ENCODE peak calls at places on chromosomes 11 and 22, in four cellular contexts. X is HepG2, J is neural progenitor cell, H is PC-3. N is an unnamed sample.

GRCh38 chr11:16184588-16184987 is 171.8 kb downstream of the SOX6 start:
- DNase-seq in H (peak; percentile 60), X (peak; percentile 94), J (no peak), N (peak; percentile 52)

GRCh38 chr11:18701614-18702216 is 3.1 kb downstream of the TMEM86A start:
- DNase-seq in H (no peak), J (no peak), X (no peak), N (no peak)

GRCh38 chr11:61697764-61698163 is 17.6 kb downstream of the DAGLA start:
- DNase-seq in H (no peak), J (no peak), X (no peak), N (no peak)

GRCh38 chr11:12762283-12762682 is 88.1 kb downstream of the TEAD1 start:
- DNase-seq in H (no peak), J (no peak), X (peak; percentile 40), N (no peak)

GRCh38 chr22:48491451-48491941 is 1336.2 kb downstream of the BRD1 start:
- DNase-seq in J (peak; percentile 47), H (no peak), X (no peak), N (peak; percentile 72)

GRCh38 chr11:61890536-61891330 is 612 bp downstream of the FADS3 start:
- DNase-seq in H (peak; percentile 76), J (peak; percentile 71), X (peak; percentile 56), N (peak; percentile 80)

GRCh38 chr22:26550498-26551033 is 38.3 kb upstream of the TFIP11 start:
- DNase-seq in X (peak; percentile 17), J (peak; percentile 55), H (peak; percentile 3), N (peak; percentile 65)

GRCh38 chr11:19511066-19511412 is 201.6 kb upstream of the NAV2 start:
- DNase-seq in J (no peak), X (no peak), H (no peak), N (no peak)

GRCh38 chr11:69367211-69367964 is 73.4 kb downstream of the MYEOV start:
- DNase-seq in H (peak; percentile 77), J (no peak), X (no peak), N (peak; percentile 13)

GRCh38 chr22:45742866-45743450 is 71.3 kb downstream of the ATXN10 start:
- DNase-seq in J (no peak), X (peak; percentile 96), H (peak; percentile 78), N (no peak)

GRCh38 chr11:59528741-59529140 is 17.4 kb downstream of the OR4D9 start:
- DNase-seq in X (no peak), J (peak; percentile 67), H (no peak), N (peak; percentile 49)

GRCh38 chr11:60130496-60130895 is 42.0 kb downstream of the MS4A2 start:
- DNase-seq in H (peak; percentile 83), X (peak; percentile 55), J (peak; percentile 69), N (peak; percentile 72)

GRCh38 chr22:22233081-22233480 is 11.5 kb upstream of the VPREB1 start:
- DNase-seq in J (no peak), X (no peak), H (no peak), N (peak; percentile 11)

GRCh38 chr11:32213223-32213622 is 122.3 kb downstream of the RCN1 start:
- DNase-seq in H (peak; percentile 37), X (no peak), J (no peak), N (no peak)

GRCh38 chr22:38006906-38007305 is 22.6 kb upstream of the SOX10 start:
- DNase-seq in H (no peak), X (no peak), J (no peak), N (no peak)

GRCh38 chr11:77081976-77082836 is 15.4 kb downstream of the CAPN5 start:
- DNase-seq in J (no peak), H (no peak), X (no peak), N (no peak)

GRCh38 chr11:17721242-17721999 is 2.0 kb downstream of the MYOD1 start:
- DNase-seq in H (no peak), X (no peak), J (peak; percentile 57), N (no peak)

GRCh38 chr22:23306926-23307325 is 126.6 kb downstream of the BCR start:
- DNase-seq in X (no peak), H (no peak), J (no peak), N (no peak)
- H3K27ac ChIP-seq in X (no peak overlapping the region), H (no peak overlapping the region), J (no peak overlapping the region), N (no peak overlapping the region)

DNA sequence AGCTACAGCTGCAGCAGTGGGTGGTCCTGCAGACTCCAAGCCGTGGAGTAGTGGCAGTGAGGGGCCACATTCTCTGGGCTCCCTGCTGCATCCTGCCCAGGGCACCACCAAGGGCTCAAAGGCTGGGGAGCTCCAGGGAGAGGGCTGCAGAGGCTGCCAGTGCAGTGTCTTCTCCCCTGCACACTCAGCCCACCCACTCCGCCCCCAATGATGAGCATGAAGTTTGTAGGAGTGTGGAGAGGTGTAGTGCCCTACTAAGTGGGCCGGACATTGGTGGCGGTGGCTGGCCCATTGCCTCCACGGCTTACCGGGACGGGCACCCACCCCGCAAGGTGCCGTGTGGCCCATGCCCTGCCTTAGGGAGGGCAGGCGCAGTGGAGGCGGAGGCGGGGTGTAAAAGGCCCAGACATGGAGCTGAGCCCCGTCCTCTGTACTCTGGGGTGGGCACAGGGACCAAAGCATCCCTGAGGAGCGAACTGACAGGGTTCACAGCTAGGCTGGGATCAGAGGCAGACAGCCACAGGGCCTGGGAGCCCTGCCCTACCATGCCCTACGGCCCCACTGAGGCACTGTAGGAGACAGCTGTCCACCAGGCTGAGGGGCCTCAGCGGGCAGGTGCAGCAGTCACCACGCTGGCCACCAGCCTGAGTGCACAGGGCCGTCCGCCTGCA is 18.9 kb downstream of the ARVCF start:
- DNase-seq in X (no peak), H (no peak), J (no peak), N (no peak)
- TF ChIP-seq CTCF in X (no peak), H (no peak), J (no peak), N (no peak)

GRCh38 chr11:119108151-119108856 is 1.2 kb downstream of the C2CD2L start:
- DNase-seq in H (peak; percentile 92), J (peak; percentile 54), X (peak; percentile 73), N (peak; percentile 72)
- H3K9ac ChIP-seq in H (peak overlapping the region; percentile 83), J (no peak overlapping the region), X (peak overlapping the region; percentile 77), N (peak overlapping the region; percentile 44)

GRCh38 chr11:8085006-8085645 is 4.1 kb downstream of the TUB start:
- DNase-seq in J (no peak), X (no peak), H (no peak), N (no peak)

GRCh38 chr11:8083088-8083395 is 2.0 kb downstream of the TUB start:
- DNase-seq in X (no peak), J (no peak), H (no peak), N (no peak)

GRCh38 chr11:8082391-8083087 is 1.5 kb downstream of the TUB start:
- DNase-seq in H (no peak), J (peak; percentile 83), X (no peak), N (peak; percentile 82)

GRCh38 chr11:8084352-8084751 is 3.3 kb downstream of the TUB start:
- DNase-seq in H (no peak), J (no peak), X (no peak), N (no peak)

DNA sequence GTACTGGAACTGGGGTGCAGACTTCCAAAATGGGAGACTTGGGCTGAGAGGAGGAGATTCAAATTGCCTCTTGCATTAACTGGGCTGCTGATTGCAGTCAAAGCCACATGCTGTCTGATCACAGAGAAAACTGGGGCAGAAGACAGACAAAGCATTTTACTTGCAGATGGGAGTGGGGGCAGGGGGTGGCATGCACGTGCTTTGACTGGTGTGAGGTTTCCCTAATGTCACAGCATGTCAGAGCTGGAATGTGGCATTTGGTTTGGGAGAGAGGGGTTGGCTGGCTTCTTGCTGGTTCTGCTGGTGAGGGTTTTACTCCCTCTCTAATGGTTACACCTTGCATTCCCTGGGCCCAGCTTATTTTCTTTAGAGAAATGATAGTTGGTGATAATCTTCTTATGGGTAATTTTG is 2.9 kb downstream of the TUB start:
- DNase-seq in X (no peak), J (peak; percentile 40), H (no peak), N (peak; percentile 78)
- H3K27ac ChIP-seq in X (no peak overlapping the region), J (no peak overlapping the region), H (no peak overlapping the region), N (peak overlapping the region; percentile 22)